ENCODE peak calls at places on chromosomes 3 and 15, in six cellular contexts. J, C, Z, P, N and X are unnamed samples. For H3K36me3 and H3K4me1, the result is how much of the 10 kb centered on the place peaks cover.

GRCh38 chr15:60086676-60087446 is 82.8 kb downstream of the FOXB1 start:
- DNase-seq in J (no peak), C (no peak), Z (no peak), P (no peak), N (no peak), X (no peak)

GRCh38 chr3:58041826-58042324 is 33.7 kb downstream of the FLNB start:
- DNase-seq in J (no peak), C (no peak), Z (no peak), P (no peak), N (no peak), X (no peak)

GRCh38 chr3:34256021-34256420 is 457.6 kb downstream of the PDCD6IP start:
- DNase-seq in J (no peak), C (no peak), Z (no peak), P (no peak), N (no peak), X (no peak)

GRCh38 chr15:32851619-32852416 is 134.0 kb downstream of the GREM1 start:
- DNase-seq in J (no peak), C (no peak), Z (no peak), P (no peak), N (no peak), X (no peak)

GRCh38 chr3:157532529-157533297 is 29.5 kb upstream of the VEPH1 start:
- DNase-seq in J (no peak), C (peak), Z (no peak), P (no peak), N (no peak), X (no peak)

GRCh38 chr3:64105816-64106215 is 82.5 kb upstream of the PSMD6 start:
- DNase-seq in J (no peak), C (no peak), Z (no peak), P (no peak), N (no peak), X (no peak)

GRCh38 chr15:75869446-75869845 is 26.2 kb downstream of the UBE2Q2 start:
- DNase-seq in J (no peak), C (no peak), Z (no peak), P (no peak), N (no peak), X (no peak)

GRCh38 chr15:90915808-90916440 is 12.8 kb downstream of the MAN2A2 start:
- DNase-seq in J (no peak), C (no peak), Z (peak), P (peak), N (no peak), X (peak)

GRCh38 chr15:59492389-59493377 is 54.7 kb downstream of the FAM81A start:
- DNase-seq in J (no peak), C (peak), Z (peak), P (peak), N (peak), X (peak)

GRCh38 chr3:72663429-72663828 is 184.8 kb downstream of the SHQ1 start:
- DNase-seq in J (no peak), C (no peak), Z (no peak), P (no peak), N (no peak), X (no peak)

GRCh38 chr15:39504812-39505211 is 76.1 kb upstream of the THBS1 start:
- DNase-seq in J (no peak), C (no peak), Z (no peak), P (no peak), N (no peak), X (no peak)

GRCh38 chr15:34642252-34642651 is 58.8 kb upstream of the GOLGA8B start:
- DNase-seq in J (no peak), C (no peak), Z (no peak), P (no peak), N (no peak), X (no peak)

GRCh38 chr3:50237133-50237651 is 1.2 kb downstream of the GNAI2 start:
- DNase-seq in J (no peak), C (no peak), Z (no peak), P (peak), N (no peak), X (no peak)

GRCh38 chr3:31536417-31536991 is 3.8 kb downstream of the STT3B start:
- DNase-seq in J (no peak), C (no peak), Z (no peak), P (no peak), N (no peak), X (no peak)

GRCh38 chr15:70241561-70242320 is 144.0 kb upstream of the TLE3 start:
- DNase-seq in J (no peak), C (no peak), Z (peak), P (no peak), N (no peak), X (no peak)

GRCh38 chr3:141442421-141442820 is 44.4 kb upstream of the RASA2 start:
- DNase-seq in J (no peak), C (no peak), Z (no peak), P (no peak), N (no peak), X (no peak)

GRCh38 chr15:66253643-66254363 is at the start of gene MEGF11:
- DNase-seq in J (no peak), C (no peak), Z (no peak), P (no peak), N (peak), X (no peak)

GRCh38 chr3:52742418-52743041 is 28.2 kb downstream of the NEK4 start:
- DNase-seq in J (no peak), C (peak), Z (no peak), P (no peak), N (no peak), X (no peak)
- H3K36me3 ChIP-seq in J (under half), C (under half), Z (under half), P (half or more), N (under half), X (half or more)

GRCh38 chr3:127595303-127595702 is 2.9 kb upstream of the MCM2 start:
- DNase-seq in J (no peak), C (no peak), Z (no peak), P (peak), N (no peak), X (no peak)

GRCh38 chr3:127598841-127599570 is 795 bp downstream of the MCM2 start:
- DNase-seq in J (no peak), C (peak), Z (no peak), P (no peak), N (no peak), X (no peak)

GRCh38 chr3:127600749-127601456 is 2.7 kb downstream of the MCM2 start:
- DNase-seq in J (no peak), C (no peak), Z (no peak), P (no peak), N (no peak), X (no peak)

GRCh38 chr3:127593187-127593586 is 2.7 kb upstream of the TPRA1 start:
- DNase-seq in J (no peak), C (no peak), Z (no peak), P (no peak), N (no peak), X (no peak)

DNA sequence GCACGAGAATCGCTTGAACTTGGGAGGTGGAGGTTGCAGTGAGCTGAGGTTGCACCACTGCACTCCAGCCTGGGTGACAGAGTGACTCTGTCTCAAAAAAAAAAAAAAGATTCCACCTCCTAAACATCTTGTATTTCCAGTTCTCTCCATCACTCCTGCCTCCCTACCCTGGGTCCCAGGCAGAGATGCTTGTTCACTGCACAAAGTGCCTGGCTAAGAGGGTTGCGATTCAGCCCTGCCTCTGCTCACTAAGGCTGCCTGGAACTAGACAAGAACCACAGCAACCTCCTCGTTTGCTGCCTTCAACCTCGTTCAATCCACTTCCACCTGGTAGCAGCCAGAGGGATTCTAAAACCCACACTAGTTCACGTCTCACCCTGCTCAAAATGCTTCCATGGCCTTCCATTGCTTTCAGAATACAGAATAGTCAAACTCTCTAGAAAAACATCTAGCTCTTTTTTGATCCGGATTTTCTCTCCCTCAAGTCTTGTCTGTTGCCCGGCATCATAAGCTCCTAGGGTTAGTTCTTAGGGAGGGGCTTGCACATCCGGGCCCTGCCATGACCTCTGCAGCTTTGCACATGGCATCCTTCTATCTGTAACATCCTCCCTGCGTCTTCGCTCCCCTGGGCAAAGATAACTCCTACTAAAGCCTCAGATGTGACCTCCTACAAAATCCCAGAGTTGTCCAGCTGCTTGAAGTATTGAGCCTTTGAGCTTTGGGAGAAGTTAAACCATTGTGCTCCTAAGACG is 1.0 kb upstream of the MCM2 start:
- DNase-seq in J (no peak), C (no peak), Z (no peak), P (no peak), N (no peak), X (no peak)
- H3K4me1 ChIP-seq in J (under half), C (under half), Z (under half), P (under half), N (under half), X (under half)

GRCh38 chr3:130737622-130738021 is 9.0 kb downstream of the PIK3R4 start:
- DNase-seq in J (no peak), C (no peak), Z (no peak), P (no peak), N (no peak), X (no peak)

GRCh38 chr3:130728037-130728436 is 18.6 kb downstream of the PIK3R4 start:
- DNase-seq in J (no peak), C (no peak), Z (no peak), P (no peak), N (no peak), X (no peak)

GRCh38 chr3:130733236-130733884 is 13.3 kb downstream of the PIK3R4 start:
- DNase-seq in J (no peak), C (peak), Z (no peak), P (no peak), N (no peak), X (no peak)

GRCh38 chr3:130729154-130729553 is 17.5 kb downstream of the PIK3R4 start:
- DNase-seq in J (no peak), C (no peak), Z (no peak), P (no peak), N (no peak), X (no peak)

GRCh38 chr3:130731817-130732216 is 14.8 kb downstream of the PIK3R4 start:
- DNase-seq in J (no peak), C (no peak), Z (no peak), P (no peak), N (no peak), X (no peak)
- H3K36me3 ChIP-seq in J (under half), C (under half), Z (under half), P (under half), N (under half), X (under half)

GRCh38 chr3:154126651-154127050 is 5.5 kb downstream of the ARHGEF26 start:
- DNase-seq in J (no peak), C (no peak), Z (no peak), P (no peak), N (no peak), X (no peak)
- H3K4me1 ChIP-seq in J (under half), C (under half), Z (half or more), P (under half), N (under half), X (under half)

DNA sequence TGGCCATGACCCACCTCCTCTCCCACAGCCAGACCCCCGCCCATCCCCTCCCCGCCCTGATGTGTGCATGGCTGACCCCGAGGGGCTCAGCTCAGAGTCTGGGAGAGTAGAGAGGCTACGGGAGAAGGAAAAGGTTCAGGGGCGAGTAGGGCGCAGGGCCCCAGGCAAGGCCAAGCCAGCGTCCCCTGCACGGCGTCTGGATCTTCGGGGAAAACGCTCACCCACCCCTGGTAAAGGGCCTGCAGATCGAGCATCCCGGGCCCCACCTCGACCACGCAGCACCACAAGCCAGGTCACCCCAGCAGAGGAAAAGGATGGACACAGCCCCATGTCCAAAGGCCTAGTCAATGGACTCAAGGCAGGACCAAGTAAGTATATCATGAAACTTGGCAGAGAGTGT is 11.7 kb downstream of the MAP1A start:
- DNase-seq in J (no peak), C (no peak), Z (peak), P (no peak), N (no peak), X (peak)
- H3K36me3 ChIP-seq in J (under half), C (under half), Z (under half), P (under half), N (under half), X (under half)

GRCh38 chr3:188153949-188154757 is at the start of gene LPP:
- DNase-seq in J (peak), C (peak), Z (peak), P (peak), N (peak), X (peak)

GRCh38 chr3:188153498-188153948 is 434 bp upstream of the LPP start:
- DNase-seq in J (peak), C (peak), Z (peak), P (peak), N (peak), X (peak)

GRCh38 chr3:188151438-188151837 is 2.5 kb upstream of the LPP start:
- DNase-seq in J (no peak), C (no peak), Z (no peak), P (no peak), N (no peak), X (no peak)

GRCh38 chr3:188150982-188151381 is 3.0 kb upstream of the LPP start:
- DNase-seq in J (no peak), C (no peak), Z (no peak), P (no peak), N (no peak), X (no peak)

DNA sequence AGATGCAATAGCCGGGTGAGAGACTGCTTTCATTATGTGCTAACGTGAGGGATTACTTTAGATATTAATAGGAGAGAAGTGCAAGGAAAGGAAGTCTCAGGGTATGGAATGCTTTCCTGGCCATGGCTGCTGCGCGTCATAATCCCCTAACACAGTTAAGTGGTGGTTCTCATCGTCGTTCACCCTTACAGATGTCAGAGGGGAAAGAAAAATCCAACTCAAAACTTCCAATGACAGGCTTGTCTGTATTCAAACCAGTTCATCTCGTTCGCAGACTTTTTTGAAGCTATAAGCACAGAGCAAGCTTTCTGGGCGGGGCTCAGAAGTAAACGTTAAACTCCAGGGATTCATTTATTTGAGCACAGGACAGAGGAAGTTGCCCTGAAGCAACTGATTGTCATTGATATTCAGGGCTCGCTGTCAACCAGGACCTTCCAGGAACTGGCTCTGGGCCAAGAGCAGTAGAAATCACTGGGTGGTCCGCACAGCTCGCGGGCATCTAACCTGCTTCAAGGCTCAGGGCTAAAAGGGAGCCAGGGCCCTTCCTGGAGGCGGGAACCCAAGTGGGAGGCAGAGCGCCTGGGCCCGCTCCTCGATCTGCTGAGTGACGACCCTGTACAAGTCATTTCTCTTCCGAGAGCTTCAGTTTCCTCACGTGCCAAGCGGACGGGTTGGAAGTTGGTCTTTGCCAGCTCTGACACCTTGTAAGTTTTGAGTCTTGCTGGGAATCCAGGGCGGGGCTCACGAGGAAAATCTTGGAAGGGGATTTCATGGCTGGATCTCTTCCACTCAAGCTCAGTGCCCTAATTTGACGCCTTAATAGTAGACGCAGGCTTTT is 1.1 kb upstream of the LPP start:
- DNase-seq in J (no peak), C (peak), Z (peak), P (peak), N (peak), X (peak)
- H3K4me1 ChIP-seq in J (under half), C (under half), Z (under half), P (under half), N (under half), X (under half)

DNA sequence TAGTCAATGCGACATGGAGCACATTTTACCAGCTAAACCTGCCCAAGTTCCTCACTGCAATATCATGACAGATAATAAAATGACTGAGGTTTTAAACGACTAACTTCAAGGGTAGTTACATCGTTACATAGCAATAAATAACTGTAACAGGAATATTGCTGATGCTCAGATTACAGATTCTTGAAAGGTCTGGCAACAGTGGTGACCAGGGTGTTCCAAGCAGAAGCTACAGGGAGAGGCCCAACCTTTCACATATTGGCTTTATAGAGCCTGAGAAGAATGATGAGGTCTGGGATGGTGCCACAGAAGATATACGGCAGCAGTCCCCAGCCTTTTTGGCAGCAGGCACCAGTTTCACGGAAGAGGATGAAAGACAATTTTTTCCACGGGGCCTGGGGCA is 51.1 kb upstream of the CSPG5 start:
- DNase-seq in J (no peak), C (no peak), Z (no peak), P (no peak), N (no peak), X (no peak)
- H3K36me3 ChIP-seq in J (under half), C (under half), Z (under half), P (half or more), N (under half), X (under half)